ENCODE peak calls at places on chromosomes 13 and 19, in five cellular contexts. One of them, this sample, is unnamed.

GRCh38 chr19:8161135-8161646 is 11.8 kb upstream of the FBN3 start:
- DNase-seq in H1: no peak
- DNase-seq in GM12878: peak; percentile 39
- DNase-seq in K562: peak; percentile 81
- DNase-seq in HepG2: peak; percentile 65
- DNase-seq in this sample: peak; percentile 58

GRCh38 chr13:40564342-40564997 is 102.0 kb downstream of the FOXO1 start:
- DNase-seq in K562: no peak
- DNase-seq in GM12878: peak; percentile 24
- DNase-seq in H1: no peak
- DNase-seq in HepG2: peak; percentile 96
- DNase-seq in this sample: no peak

GRCh38 chr13:75879656-75880055 is 243.5 kb downstream of the LMO7 start:
- DNase-seq in GM12878: no peak
- DNase-seq in K562: no peak
- DNase-seq in H1: no peak
- DNase-seq in HepG2: no peak
- DNase-seq in this sample: no peak

GRCh38 chr19:5018224-5019015 is 49.5 kb downstream of the KDM4B start:
- DNase-seq in H1: no peak
- DNase-seq in HepG2: no peak
- DNase-seq in GM12878: no peak
- DNase-seq in K562: no peak
- DNase-seq in this sample: no peak

GRCh38 chr13:110699148-110700145 is 6.5 kb downstream of the CARS2 start:
- DNase-seq in K562: no peak
- DNase-seq in HepG2: no peak
- DNase-seq in H1: no peak
- DNase-seq in GM12878: no peak
- DNase-seq in this sample: no peak

GRCh38 chr13:111789011-111789410 is 277.9 kb upstream of the SOX1 start:
- DNase-seq in GM12878: no peak
- DNase-seq in H1: no peak
- DNase-seq in HepG2: no peak
- DNase-seq in K562: no peak
- DNase-seq in this sample: no peak

GRCh38 chr13:51849145-51850101 is 4.4 kb upstream of the TMEM272 start:
- DNase-seq in H1: peak; percentile 90
- DNase-seq in HepG2: peak; percentile 22
- DNase-seq in K562: peak; percentile 62
- DNase-seq in GM12878: no peak
- DNase-seq in this sample: peak; percentile 14

GRCh38 chr13:97809576-97809975 is 143.9 kb upstream of the IPO5 start:
- DNase-seq in GM12878: no peak
- DNase-seq in K562: no peak
- DNase-seq in HepG2: no peak
- DNase-seq in H1: no peak
- DNase-seq in this sample: no peak

GRCh38 chr19:38090561-38090960 is 133.5 kb downstream of the DPF1 start:
- DNase-seq in H1: no peak
- DNase-seq in K562: no peak
- DNase-seq in GM12878: no peak
- DNase-seq in HepG2: no peak
- DNase-seq in this sample: no peak

GRCh38 chr19:51150627-51151026 is 8.5 kb downstream of the SIGLEC7 start:
- DNase-seq in HepG2: no peak
- DNase-seq in H1: no peak
- DNase-seq in GM12878: no peak
- DNase-seq in K562: no peak
- DNase-seq in this sample: no peak

GRCh38 chr19:18418725-18419194 is 438 bp upstream of the SSBP4 start:
- DNase-seq in K562: peak; percentile 76
- DNase-seq in H1: no peak
- DNase-seq in HepG2: no peak
- DNase-seq in GM12878: no peak
- DNase-seq in this sample: no peak

GRCh38 chr19:18418034-18418724 is 1.0 kb upstream of the SSBP4 start:
- DNase-seq in HepG2: no peak
- DNase-seq in GM12878: no peak
- DNase-seq in H1: no peak
- DNase-seq in K562: peak; percentile 74
- DNase-seq in this sample: no peak

GRCh38 chr19:18420931-18421330 is 1.7 kb downstream of the SSBP4 start:
- DNase-seq in K562: no peak
- DNase-seq in HepG2: no peak
- DNase-seq in GM12878: no peak
- DNase-seq in H1: no peak
- DNase-seq in this sample: no peak

GRCh38 chr19:18419699-18420460 is 682 bp downstream of the SSBP4 start:
- DNase-seq in GM12878: no peak
- DNase-seq in HepG2: peak; percentile 55
- DNase-seq in K562: peak; percentile 59
- DNase-seq in H1: no peak
- DNase-seq in this sample: no peak

DNA sequence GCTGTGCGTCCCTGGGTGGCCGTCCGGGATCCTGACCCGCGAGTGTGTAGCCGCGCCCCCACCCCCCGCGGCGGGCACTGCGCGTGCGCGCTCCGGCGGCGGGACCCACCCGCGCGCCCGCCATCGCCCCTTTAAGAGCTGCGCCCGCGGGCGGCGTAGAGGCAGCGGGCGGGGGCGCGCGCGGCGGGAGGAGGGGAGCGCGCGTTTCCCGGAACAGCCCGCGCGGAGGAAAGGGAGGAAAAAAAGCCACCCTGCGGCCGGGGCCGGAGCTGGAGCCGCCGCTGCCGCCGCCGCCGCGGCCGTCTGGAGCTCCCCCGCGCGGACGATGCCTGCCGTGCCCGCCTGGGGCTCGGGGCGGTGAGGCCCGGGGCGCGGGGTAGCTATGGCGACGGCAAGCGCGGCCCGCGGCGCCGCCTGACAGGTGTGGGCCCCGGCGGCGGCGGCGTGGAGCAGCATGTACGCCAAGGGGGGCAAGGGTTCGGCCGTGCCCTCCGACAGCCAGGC is at the start of gene SSBP4:
- DNase-seq in H1: peak; percentile 87
- DNase-seq in HepG2: peak; percentile 66
- DNase-seq in K562: peak; percentile 93
- DNase-seq in GM12878: no peak
- DNase-seq in this sample: peak; percentile 79
- TF ChIP-seq RFX5 in H1: no peak
- TF ChIP-seq RFX5 in HepG2: no peak
- TF ChIP-seq RFX5 in K562: no peak
- TF ChIP-seq RFX5 in GM12878: no peak
- TF ChIP-seq RFX5 in this sample: no peak

DNA sequence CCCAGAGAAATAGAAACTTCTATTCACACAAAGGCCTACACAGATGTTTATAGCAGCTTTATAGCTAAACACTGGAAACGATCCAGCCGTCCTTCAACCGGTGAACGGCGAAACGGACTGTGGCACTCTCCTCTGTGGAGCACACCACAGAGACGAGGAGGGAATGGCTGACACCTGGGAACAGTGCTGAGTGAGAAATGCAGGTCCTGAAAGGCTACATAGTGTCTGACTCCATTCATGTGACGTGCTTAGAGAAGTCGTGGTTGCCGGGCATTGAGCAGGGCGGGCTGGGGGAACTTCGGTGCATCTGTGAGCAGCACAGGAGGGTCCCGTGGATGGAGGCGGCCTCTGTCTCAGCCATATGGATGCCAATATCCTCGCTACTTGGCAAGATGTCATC is 3.1 kb upstream of the GRK1 start:
- DNase-seq in H1: no peak
- DNase-seq in K562: no peak
- DNase-seq in GM12878: no peak
- DNase-seq in HepG2: no peak
- DNase-seq in this sample: no peak
- TF ChIP-seq KDM1A in H1: no peak
- TF ChIP-seq KDM1A in K562: no peak
- TF ChIP-seq KDM1A in GM12878: no peak
- TF ChIP-seq KDM1A in HepG2: no peak
- TF ChIP-seq KDM1A in this sample: no peak

GRCh38 chr19:18425515-18426415 is 6.6 kb downstream of the SSBP4 start:
- DNase-seq in GM12878: no peak
- DNase-seq in HepG2: no peak
- DNase-seq in K562: peak; percentile 45
- DNase-seq in H1: no peak
- DNase-seq in this sample: no peak
- TF ChIP-seq RFX5 in GM12878: no peak
- TF ChIP-seq RFX5 in HepG2: no peak
- TF ChIP-seq RFX5 in K562: no peak
- TF ChIP-seq RFX5 in H1: no peak
- TF ChIP-seq RFX5 in this sample: no peak

DNA sequence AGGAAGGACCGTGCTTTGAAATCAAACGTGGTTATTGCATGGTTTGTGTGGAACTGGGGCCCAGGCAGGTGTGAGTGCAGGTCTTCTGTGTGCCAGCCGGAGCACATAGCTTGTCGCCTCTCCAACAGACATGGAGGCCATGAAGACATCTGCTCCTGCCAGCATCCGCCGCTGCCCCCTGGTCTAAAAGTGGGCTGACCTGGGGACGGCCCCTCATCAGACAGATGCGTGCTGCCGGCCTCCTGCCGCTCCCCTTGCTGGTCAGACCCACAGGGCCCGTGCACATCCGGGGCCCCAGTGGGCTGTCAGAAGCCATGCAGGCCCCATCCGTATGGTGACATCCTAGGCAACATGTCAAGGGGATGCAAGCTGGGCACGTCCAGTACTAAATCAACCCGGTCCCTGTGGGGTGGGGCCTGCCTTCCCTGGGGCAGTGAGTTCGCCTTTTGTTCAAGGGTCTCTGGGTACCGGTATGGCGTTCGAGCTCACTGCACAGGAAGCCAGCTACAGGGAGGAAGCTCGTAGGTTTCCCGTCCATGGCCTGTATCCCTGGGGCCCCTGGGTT is 88.0 kb upstream of the MCF2L start:
- DNase-seq in GM12878: no peak
- DNase-seq in HepG2: no peak
- DNase-seq in K562: no peak
- DNase-seq in H1: no peak
- DNase-seq in this sample: no peak
- TF ChIP-seq KDM1A in GM12878: no peak
- TF ChIP-seq KDM1A in HepG2: no peak
- TF ChIP-seq KDM1A in K562: no peak
- TF ChIP-seq KDM1A in H1: no peak
- TF ChIP-seq KDM1A in this sample: no peak